ENCODE peak calls at places on chromosomes 5 and 9, in five cellular contexts. P is HTR-8/SVneo; A is CD8-positive, alpha-beta memory T cell; V is CD4-positive, CD25-positive, alpha-beta regulatory T cell; Y is stimulated activated CD4-positive, alpha-beta T cell treated with anti-CD3 and anti-CD28 coated beads, Interleukin-2, amount 100 ng/mL, for 48 hours. S is an unnamed sample.

GRCh38 chr9:89442981-89443817 is 54.7 kb downstream of the SEMA4D start:
- DNase-seq in A (no peak), V (no peak), P (no peak), Y (no peak), S (peak)

GRCh38 chr5:95823738-95824609 is 1.4 kb upstream of the GLRX start:
- DNase-seq in A (peak), P (peak), Y (no peak), V (peak), S (peak)

GRCh38 chr5:138051441-138052296 is 18.8 kb upstream of the FAM13B start:
- DNase-seq in P (no peak), V (no peak), Y (no peak), A (no peak), S (no peak)

GRCh38 chr9:102273952-102274351 is 535.5 kb upstream of the GRIN3A start:
- DNase-seq in V (no peak), P (peak), A (no peak), Y (no peak), S (no peak)

GRCh38 chr5:137994556-137994955 is 38.3 kb downstream of the FAM13B start:
- DNase-seq in A (no peak), Y (no peak), P (no peak), V (no peak), S (no peak)

GRCh38 chr5:95817430-95817829 is 5.1 kb downstream of the GLRX start:
- DNase-seq in V (peak), Y (no peak), P (peak), A (peak), S (peak)

GRCh38 chr9:20319641-20320337 is 302.5 kb downstream of the MLLT3 start:
- DNase-seq in A (no peak), Y (no peak), P (no peak), V (no peak), S (peak)

GRCh38 chr9:36928670-36929349 is 105.3 kb downstream of the PAX5 start:
- DNase-seq in A (no peak), Y (peak), V (no peak), P (peak), S (peak)

GRCh38 chr9:98092633-98092971 is 26.4 kb downstream of the TRIM14 start:
- DNase-seq in Y (no peak), P (no peak), V (peak), A (no peak), S (no peak)

GRCh38 chr9:105088088-105088487 is 156.4 kb upstream of the SLC44A1 start:
- DNase-seq in V (no peak), P (no peak), A (no peak), Y (no peak), S (no peak)

GRCh38 chr5:121500262-121500792 is 351.4 kb upstream of the FTMT start:
- DNase-seq in P (no peak), Y (no peak), A (no peak), V (no peak), S (no peak)

GRCh38 chr5:38601843-38602424 is 45.5 kb upstream of the LIFR start:
- DNase-seq in Y (no peak), A (no peak), P (no peak), V (no peak), S (no peak)

GRCh38 chr5:83281658-83282057 is 189.9 kb upstream of the VCAN start:
- DNase-seq in V (no peak), A (no peak), P (no peak), Y (no peak), S (peak)

GRCh38 chr5:54717870-54718269 is 200.3 kb downstream of the SNX18 start:
- DNase-seq in P (no peak), A (no peak), V (no peak), Y (no peak), S (no peak)

GRCh38 chr5:180785151-180785781 is 17.3 kb downstream of the MGAT1 start:
- DNase-seq in Y (no peak), V (no peak), A (no peak), P (no peak), S (no peak)

GRCh38 chr5:53010819-53011218 is 21.7 kb downstream of the ITGA2 start:
- DNase-seq in A (no peak), V (no peak), Y (no peak), P (no peak), S (no peak)

GRCh38 chr9:135450956-135451355 is 28.6 kb upstream of the PPP1R26 start:
- DNase-seq in V (no peak), A (no peak), Y (no peak), P (no peak), S (no peak)

GRCh38 chr5:170985486-170985885 is 123.7 kb downstream of the RANBP17 start:
- DNase-seq in A (no peak), V (no peak), Y (no peak), P (no peak), S (no peak)

GRCh38 chr5:123449424-123449823 is 26.2 kb upstream of the CEP120 start:
- DNase-seq in Y (no peak), P (no peak), A (no peak), V (no peak), S (no peak)

GRCh38 chr5:51860532-51861018 is 477.3 kb downstream of the ISL1 start:
- DNase-seq in V (no peak), P (no peak), Y (no peak), A (no peak), S (no peak)

GRCh38 chr9:125638239-125638638 is 68.8 kb downstream of the MAPKAP1 start:
- DNase-seq in Y (no peak), P (no peak), A (no peak), V (no peak), S (no peak)